ENCODE peak calls at places on chromosome 6, in nine cellular contexts. R is fibroblast of mammary gland, J is lower lobe of right lung, W is RWPE1, D is WTC11, E is HL-60, A is WERI-Rb-1, Y is adrenal gland, H is activated B cell treated with CpG ODN at 0.5 μM for 24 hours. M is an unnamed sample.

GRCh38 chr6:82118150-82118562 is 129.4 kb downstream of the IBTK start:
- DNase-seq in R (peak), J (no peak), W (no peak), D (no peak), E (peak), A (no peak), Y (no peak), H (no peak), M (no peak)

GRCh38 chr6:157813191-157813590 is 9.9 kb upstream of the SNX9 start:
- DNase-seq in R (peak), J (no peak), W (no peak), D (no peak), E (no peak), A (no peak), Y (peak), H (no peak), M (no peak)

GRCh38 chr6:99588618-99589289 is 17.9 kb upstream of the PRDM13 start:
- DNase-seq in R (peak), J (peak), W (peak), D (peak), E (peak), A (peak), Y (peak), H (peak), M (no peak)

GRCh38 chr6:108518714-108519576 is 41.8 kb upstream of the FOXO3 start:
- DNase-seq in R (peak), J (no peak), W (no peak), D (peak), E (no peak), A (no peak), Y (no peak), H (no peak), M (no peak)

GRCh38 chr6:84161190-84161589 is 66.3 kb downstream of the CEP162 start:
- DNase-seq in R (peak), J (no peak), W (no peak), D (no peak), E (no peak), A (no peak), Y (no peak), H (no peak), M (no peak)

GRCh38 chr6:21159465-21159864 is 434.1 kb upstream of the SOX4 start:
- DNase-seq in R (no peak), J (no peak), W (no peak), D (no peak), E (no peak), A (no peak), Y (no peak), H (no peak), M (no peak)

GRCh38 chr6:1552296-1552761 is 57.4 kb upstream of the FOXC1 start:
- DNase-seq in R (peak), J (no peak), W (peak), D (no peak), E (no peak), A (no peak), Y (no peak), H (no peak), M (no peak)

GRCh38 chr6:24719125-24719931 is at the start of gene C6orf62:
- DNase-seq in R (peak), J (peak), W (peak), D (no peak), E (no peak), A (peak), Y (peak), H (peak), M (no peak)

GRCh38 chr6:19538086-19538485 is 299.1 kb upstream of the ID4 start:
- DNase-seq in R (no peak), J (peak), W (peak), D (peak), E (no peak), A (no peak), Y (no peak), H (no peak), M (no peak)

GRCh38 chr6:39280247-39280731 is 33.9 kb downstream of the KCNK17 start:
- DNase-seq in R (peak), J (no peak), W (peak), D (no peak), E (no peak), A (no peak), Y (peak), H (no peak), M (no peak)

GRCh38 chr6:111992851-111993250 is 61.1 kb upstream of the CCN6 start:
- DNase-seq in R (peak), J (no peak), W (peak), D (no peak), E (no peak), A (no peak), Y (no peak), H (no peak), M (no peak)

GRCh38 chr6:155126727-155127439 is 131.8 kb downstream of the TIAM2 start:
- DNase-seq in R (peak), J (no peak), W (peak), D (no peak), E (no peak), A (no peak), Y (peak), H (no peak), M (no peak)

GRCh38 chr6:30845183-30845582 is 39.1 kb upstream of the DDR1 start:
- DNase-seq in R (no peak), J (no peak), W (no peak), D (peak), E (no peak), A (no peak), Y (no peak), H (no peak), M (no peak)

GRCh38 chr6:144898052-144898689 is 613.0 kb downstream of the UTRN start:
- DNase-seq in R (peak), J (no peak), W (peak), D (no peak), E (no peak), A (no peak), Y (no peak), H (no peak), M (no peak)

GRCh38 chr6:108594640-108595039 is 33.9 kb downstream of the FOXO3 start:
- DNase-seq in R (no peak), J (no peak), W (no peak), D (no peak), E (no peak), A (no peak), Y (no peak), H (no peak), M (no peak)

GRCh38 chr6:1495344-1495743 is 106.0 kb downstream of the FOXF2 start:
- DNase-seq in R (no peak), J (no peak), W (no peak), D (no peak), E (no peak), A (no peak), Y (no peak), H (no peak), M (no peak)

GRCh38 chr6:17096076-17096475 is 5.8 kb upstream of the STMND1 start:
- DNase-seq in R (no peak), J (no peak), W (no peak), D (no peak), E (no peak), A (no peak), Y (no peak), H (no peak), M (no peak)

GRCh38 chr6:75351570-75351969 is 67.0 kb upstream of the TMEM30A start:
- DNase-seq in R (no peak), J (no peak), W (no peak), D (no peak), E (no peak), A (no peak), Y (no peak), H (no peak), M (no peak)

GRCh38 chr6:80618953-80619352 is 512.5 kb downstream of the BCKDHB start:
- DNase-seq in R (peak), J (no peak), W (no peak), D (no peak), E (no peak), A (no peak), Y (no peak), H (no peak), M (no peak)

GRCh38 chr6:5388319-5388718 is 127.0 kb downstream of the FARS2 start:
- DNase-seq in R (no peak), J (no peak), W (no peak), D (no peak), E (no peak), A (no peak), Y (no peak), H (no peak), M (no peak)

GRCh38 chr6:1798303-1798964 is 188.7 kb downstream of the FOXC1 start:
- DNase-seq in R (no peak), J (no peak), W (no peak), D (no peak), E (no peak), A (no peak), Y (no peak), H (no peak), M (no peak)

GRCh38 chr6:30913721-30914075 is 340 bp upstream of the VARS2 start:
- DNase-seq in R (no peak), J (no peak), W (no peak), D (no peak), E (no peak), A (no peak), Y (no peak), H (no peak), M (no peak)

GRCh38 chr6:169239181-169239580 is 14.5 kb downstream of the THBS2 start:
- DNase-seq in R (no peak), J (no peak), W (no peak), D (no peak), E (no peak), A (no peak), Y (no peak), H (no peak), M (no peak)

GRCh38 chr6:148887181-148887580 is 140.4 kb downstream of the UST start:
- DNase-seq in R (peak), J (no peak), W (no peak), D (no peak), E (no peak), A (no peak), Y (peak), H (no peak), M (no peak)

GRCh38 chr6:119308048-119308570 is 41.5 kb downstream of the MAN1A1 start:
- DNase-seq in R (peak), J (no peak), W (peak), D (no peak), E (peak), A (no peak), Y (peak), H (no peak), M (no peak)

GRCh38 chr6:98039876-98040605 is 757.0 kb upstream of the MMS22L start:
- DNase-seq in R (peak), J (no peak), W (no peak), D (no peak), E (no peak), A (no peak), Y (no peak), H (no peak), M (no peak)

GRCh38 chr6:40251609-40252008 is 317.3 kb upstream of the MOCS1 start:
- DNase-seq in R (no peak), J (no peak), W (no peak), D (no peak), E (no peak), A (no peak), Y (no peak), H (no peak), M (no peak)

GRCh38 chr6:33958863-33959651 is 155.3 kb upstream of the MLN start:
- DNase-seq in R (no peak), J (no peak), W (no peak), D (no peak), E (no peak), A (peak), Y (no peak), H (no peak), M (no peak)

GRCh38 chr6:30730611-30731435 is 10.7 kb downstream of the TUBB start:
- DNase-seq in R (peak), J (peak), W (peak), D (peak), E (no peak), A (peak), Y (peak), H (peak), M (no peak)

GRCh38 chr6:33410711-33411631 is at the start of gene PHF1:
- DNase-seq in R (peak), J (peak), W (peak), D (peak), E (no peak), A (peak), Y (peak), H (peak), M (no peak)

GRCh38 chr6:13404115-13404891 is 76.0 kb upstream of the TBC1D7 start:
- DNase-seq in R (peak), J (no peak), W (no peak), D (no peak), E (peak), A (no peak), Y (peak), H (no peak), M (no peak)

GRCh38 chr6:39790772-39791171 is 1.4 kb upstream of the DAAM2 start:
- DNase-seq in R (peak), J (no peak), W (no peak), D (no peak), E (no peak), A (no peak), Y (no peak), H (no peak), M (no peak)

GRCh38 chr6:21050930-21051329 is 516.7 kb downstream of the CDKAL1 start:
- DNase-seq in R (no peak), J (no peak), W (no peak), D (no peak), E (no peak), A (no peak), Y (no peak), H (no peak), M (no peak)

GRCh38 chr6:17869010-17869752 is 118.3 kb downstream of the KIF13A start:
- DNase-seq in R (peak), J (no peak), W (no peak), D (no peak), E (no peak), A (peak), Y (peak), H (no peak), M (no peak)

GRCh38 chr6:24093381-24093780 is 32.6 kb upstream of the NRSN1 start:
- DNase-seq in R (peak), J (no peak), W (no peak), D (no peak), E (no peak), A (no peak), Y (no peak), H (no peak), M (no peak)

GRCh38 chr6:89977808-89978748 is 83.8 kb downstream of the GJA10 start:
- DNase-seq in R (peak), J (no peak), W (no peak), D (no peak), E (no peak), A (peak), Y (peak), H (no peak), M (no peak)

GRCh38 chr6:14423330-14423729 is 305.8 kb downstream of the CD83 start:
- DNase-seq in R (peak), J (no peak), W (no peak), D (no peak), E (no peak), A (no peak), Y (peak), H (no peak), M (no peak)

GRCh38 chr6:143684484-143684883 is 6.7 kb downstream of the PHACTR2 start:
- DNase-seq in R (no peak), J (no peak), W (no peak), D (no peak), E (no peak), A (no peak), Y (no peak), H (no peak), M (no peak)
- TF ChIP-seq CTCF in R (no peak), J (no peak), W (no peak), D (no peak), E (no peak), A (no peak), Y (no peak), H (no peak), M (no peak)

DNA sequence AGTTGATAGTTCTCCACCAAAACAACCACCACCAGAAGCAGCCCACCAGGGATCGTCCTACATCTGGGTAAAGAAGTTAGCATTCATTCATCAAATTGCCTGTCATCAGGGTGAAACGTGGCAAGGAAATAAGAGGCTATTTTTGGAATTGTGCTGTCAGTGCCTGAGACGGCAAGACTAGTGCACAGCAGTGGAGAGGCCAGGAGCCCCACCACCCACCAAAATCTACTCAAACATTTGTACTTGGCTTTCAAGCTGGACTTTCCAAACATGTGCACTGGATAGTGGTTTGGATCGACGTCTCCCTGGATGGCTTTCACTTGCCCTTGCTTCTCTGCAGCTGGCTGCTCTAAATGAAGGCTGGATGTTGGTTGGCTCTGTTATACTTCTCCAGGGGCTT is 44.8 kb downstream of the TXNDC5 start:
- DNase-seq in R (peak), J (no peak), W (no peak), D (no peak), E (no peak), A (no peak), Y (no peak), H (no peak), M (no peak)
- TF ChIP-seq CTCF in R (no peak), J (no peak), W (no peak), D (no peak), E (no peak), A (no peak), Y (no peak), H (no peak), M (no peak)

GRCh38 chr6:160103825-160104100 is 17.9 kb upstream of the SLC22A1 start:
- DNase-seq in R (no peak), J (no peak), W (no peak), D (no peak), E (no peak), A (no peak), Y (no peak), H (no peak), M (no peak)
- TF ChIP-seq CTCF in R (no peak), J (no peak), W (no peak), D (no peak), E (no peak), A (no peak), Y (no peak), H (no peak), M (no peak)

GRCh38 chr6:151440930-151441329 is 11.0 kb downstream of the RMND1 start:
- DNase-seq in R (peak), J (no peak), W (no peak), D (no peak), E (no peak), A (no peak), Y (no peak), H (no peak), M (no peak)
- TF ChIP-seq CTCF in R (peak), J (peak), W (no peak), D (no peak), E (no peak), A (no peak), Y (no peak), H (no peak), M (peak)

GRCh38 chr6:77926198-77926752 is 273.4 kb downstream of the MEI4 start:
- DNase-seq in R (no peak), J (no peak), W (no peak), D (no peak), E (no peak), A (no peak), Y (no peak), H (no peak), M (no peak)
- TF ChIP-seq CTCF in R (no peak), J (no peak), W (no peak), D (no peak), E (no peak), A (peak), Y (no peak), H (no peak), M (peak)

GRCh38 chr6:68317366-68317765 is 317.7 kb upstream of the ADGRB3 start:
- DNase-seq in R (peak), J (no peak), W (peak), D (no peak), E (no peak), A (no peak), Y (no peak), H (no peak), M (no peak)

GRCh38 chr6:68313911-68314310 is 321.2 kb upstream of the ADGRB3 start:
- DNase-seq in R (peak), J (no peak), W (no peak), D (no peak), E (no peak), A (no peak), Y (no peak), H (no peak), M (no peak)
- TF ChIP-seq CTCF in R (peak), J (peak), W (no peak), D (no peak), E (no peak), A (peak), Y (no peak), H (no peak), M (peak)

GRCh38 chr6:52574709-52575489 is 2.0 kb downstream of the TRAM2 start:
- DNase-seq in R (peak), J (peak), W (no peak), D (no peak), E (peak), A (no peak), Y (no peak), H (no peak), M (no peak)

GRCh38 chr6:52571099-52571755 is 5.6 kb downstream of the TRAM2 start:
- DNase-seq in R (no peak), J (no peak), W (no peak), D (no peak), E (no peak), A (peak), Y (no peak), H (no peak), M (no peak)

GRCh38 chr6:52572536-52572935 is 4.3 kb downstream of the TRAM2 start:
- DNase-seq in R (no peak), J (no peak), W (no peak), D (no peak), E (no peak), A (no peak), Y (no peak), H (no peak), M (no peak)

GRCh38 chr6:52575490-52575868 is 1.4 kb downstream of the TRAM2 start:
- DNase-seq in R (no peak), J (no peak), W (no peak), D (no peak), E (no peak), A (no peak), Y (no peak), H (no peak), M (no peak)

DNA sequence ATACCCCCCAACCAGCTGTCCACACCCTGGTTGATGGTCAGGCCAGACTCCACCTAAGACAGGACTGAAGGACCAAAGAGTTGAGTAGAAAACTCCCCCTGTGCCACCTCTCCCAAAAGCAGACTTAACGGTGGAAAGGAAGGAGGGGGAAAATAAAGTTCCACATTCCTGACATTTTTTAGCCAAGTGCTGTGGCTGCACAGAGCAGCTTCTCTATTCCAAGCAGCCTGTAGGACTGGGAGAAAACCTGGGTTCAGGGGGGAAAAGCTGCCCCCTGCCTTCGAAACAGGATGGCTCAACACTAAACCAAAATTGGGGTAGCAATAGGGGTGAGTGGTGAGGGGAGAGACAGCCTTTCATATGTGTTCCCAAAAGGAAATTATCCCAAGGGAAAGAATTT is 3.6 kb downstream of the TRAM2 start:
- DNase-seq in R (no peak), J (no peak), W (no peak), D (no peak), E (no peak), A (no peak), Y (no peak), H (no peak), M (no peak)
- TF ChIP-seq CTCF in R (peak), J (peak), W (no peak), D (no peak), E (no peak), A (no peak), Y (no peak), H (no peak), M (peak)

DNA sequence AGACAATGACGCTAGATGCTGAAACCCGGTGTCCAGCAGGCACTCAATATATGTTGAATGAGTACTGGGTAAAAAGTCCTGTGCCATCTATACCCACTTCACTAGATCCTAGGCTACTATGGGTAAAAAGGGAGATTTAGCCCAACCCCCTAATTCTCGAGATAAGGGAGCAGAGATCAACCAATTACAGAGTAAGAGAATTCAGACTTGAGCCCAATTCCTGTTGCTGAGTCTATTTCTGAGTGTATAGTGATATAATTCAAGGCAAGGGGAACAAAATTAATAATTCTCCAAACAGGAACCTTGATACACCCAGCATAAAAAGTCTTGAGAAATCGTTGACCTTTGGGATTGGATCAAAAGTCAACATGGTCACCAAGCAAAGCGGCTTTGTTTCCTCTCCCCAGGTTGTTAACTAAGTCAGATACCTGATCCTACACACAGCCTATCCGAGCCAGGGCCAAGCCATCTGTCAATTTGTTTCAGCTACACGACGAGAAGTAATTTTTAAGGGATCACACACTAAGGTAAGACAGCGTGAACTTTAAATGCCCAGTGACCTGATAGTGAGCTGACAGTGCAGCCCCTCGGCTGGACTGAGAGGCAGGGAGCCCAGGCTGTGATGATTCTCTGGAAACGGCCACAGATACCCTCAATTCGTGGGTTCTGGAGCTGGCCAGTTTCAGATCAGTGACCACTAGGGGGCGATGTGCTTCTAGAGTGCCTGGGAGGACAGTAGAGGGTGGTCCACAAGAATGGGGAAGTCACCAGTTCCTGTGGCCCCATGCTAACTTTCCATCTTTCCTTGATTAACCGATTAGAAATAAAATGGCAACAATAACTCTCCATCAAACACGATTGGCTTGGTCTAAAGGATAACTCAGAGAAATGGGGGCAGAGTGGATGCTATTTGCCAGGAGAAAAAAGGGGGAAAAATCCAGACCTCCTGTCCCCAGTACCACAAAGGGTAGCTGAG is 46.2 kb downstream of the SLC22A23 start:
- DNase-seq in R (peak), J (no peak), W (no peak), D (peak), E (peak), A (peak), Y (peak), H (peak), M (no peak)
- TF ChIP-seq CTCF in R (peak), J (peak), W (no peak), D (peak), E (peak), A (peak), Y (peak), H (no peak), M (peak)